ENCODE peak calls at places on chromosomes 3 and 15, in ten cellular contexts. One of them, this sample, is unnamed. For H3K9me3, the result is how much of the 10 kb centered on the place peaks cover.

GRCh38 chr3:32443471-32443870 is 51.8 kb downstream of the CMTM7 start:
- DNase-seq in endothelial cell of umbilical vein: peak
- DNase-seq in A549: no peak
- DNase-seq in HepG2: no peak
- DNase-seq in prostate gland: no peak
- DNase-seq in uterus: no peak
- DNase-seq in gastrocnemius medialis: no peak
- DNase-seq in tibial nerve: no peak
- DNase-seq in spleen: no peak
- DNase-seq in breast epithelium: peak
- DNase-seq in this sample: no peak

GRCh38 chr3:44499149-44499898 is 21.9 kb upstream of the ZNF445 start:
- DNase-seq in endothelial cell of umbilical vein: no peak
- DNase-seq in A549: no peak
- DNase-seq in HepG2: no peak
- DNase-seq in prostate gland: no peak
- DNase-seq in uterus: no peak
- DNase-seq in gastrocnemius medialis: no peak
- DNase-seq in tibial nerve: no peak
- DNase-seq in spleen: no peak
- DNase-seq in breast epithelium: no peak
- DNase-seq in this sample: no peak

GRCh38 chr3:79326642-79327041 is 441.2 kb downstream of the ROBO1 start:
- DNase-seq in endothelial cell of umbilical vein: no peak
- DNase-seq in A549: no peak
- DNase-seq in HepG2: no peak
- DNase-seq in prostate gland: no peak
- DNase-seq in uterus: no peak
- DNase-seq in gastrocnemius medialis: no peak
- DNase-seq in tibial nerve: no peak
- DNase-seq in spleen: no peak
- DNase-seq in breast epithelium: no peak
- DNase-seq in this sample: no peak

GRCh38 chr3:5231067-5231466 is 43.6 kb downstream of the EDEM1 start:
- DNase-seq in endothelial cell of umbilical vein: no peak
- DNase-seq in A549: no peak
- DNase-seq in HepG2: no peak
- DNase-seq in prostate gland: no peak
- DNase-seq in uterus: no peak
- DNase-seq in gastrocnemius medialis: no peak
- DNase-seq in tibial nerve: no peak
- DNase-seq in spleen: no peak
- DNase-seq in breast epithelium: no peak
- DNase-seq in this sample: no peak

GRCh38 chr15:59595434-59595915 is 16.1 kb upstream of the GCNT3 start:
- DNase-seq in endothelial cell of umbilical vein: no peak
- DNase-seq in A549: peak
- DNase-seq in HepG2: peak
- DNase-seq in prostate gland: no peak
- DNase-seq in uterus: no peak
- DNase-seq in gastrocnemius medialis: no peak
- DNase-seq in tibial nerve: no peak
- DNase-seq in spleen: no peak
- DNase-seq in breast epithelium: no peak
- DNase-seq in this sample: no peak

GRCh38 chr15:75904241-75904631 is 558 bp downstream of the FBXO22 start:
- DNase-seq in endothelial cell of umbilical vein: peak
- DNase-seq in A549: peak
- DNase-seq in HepG2: peak
- DNase-seq in prostate gland: peak
- DNase-seq in uterus: peak
- DNase-seq in gastrocnemius medialis: no peak
- DNase-seq in tibial nerve: no peak
- DNase-seq in spleen: peak
- DNase-seq in breast epithelium: peak
- DNase-seq in this sample: peak

GRCh38 chr3:52490938-52491526 is 4.1 kb upstream of the STAB1 start:
- DNase-seq in endothelial cell of umbilical vein: peak
- DNase-seq in A549: no peak
- DNase-seq in HepG2: no peak
- DNase-seq in prostate gland: no peak
- DNase-seq in uterus: peak
- DNase-seq in gastrocnemius medialis: no peak
- DNase-seq in tibial nerve: no peak
- DNase-seq in spleen: peak
- DNase-seq in breast epithelium: no peak
- DNase-seq in this sample: peak

GRCh38 chr3:38155825-38156224 is 9.5 kb upstream of the OXSR1 start:
- DNase-seq in endothelial cell of umbilical vein: no peak
- DNase-seq in A549: no peak
- DNase-seq in HepG2: no peak
- DNase-seq in prostate gland: no peak
- DNase-seq in uterus: no peak
- DNase-seq in gastrocnemius medialis: no peak
- DNase-seq in tibial nerve: no peak
- DNase-seq in spleen: no peak
- DNase-seq in breast epithelium: no peak
- DNase-seq in this sample: no peak

GRCh38 chr3:179681492-179682263 is 28.8 kb downstream of the USP13 start:
- DNase-seq in endothelial cell of umbilical vein: peak
- DNase-seq in A549: no peak
- DNase-seq in HepG2: no peak
- DNase-seq in prostate gland: no peak
- DNase-seq in uterus: no peak
- DNase-seq in gastrocnemius medialis: no peak
- DNase-seq in tibial nerve: no peak
- DNase-seq in spleen: no peak
- DNase-seq in breast epithelium: no peak
- DNase-seq in this sample: no peak

GRCh38 chr3:36969540-36970432 is 23.1 kb downstream of the EPM2AIP1 start:
- DNase-seq in endothelial cell of umbilical vein: peak
- DNase-seq in A549: no peak
- DNase-seq in HepG2: peak
- DNase-seq in prostate gland: peak
- DNase-seq in uterus: no peak
- DNase-seq in gastrocnemius medialis: no peak
- DNase-seq in tibial nerve: no peak
- DNase-seq in spleen: no peak
- DNase-seq in breast epithelium: peak
- DNase-seq in this sample: no peak
- TF ChIP-seq POLR2A in endothelial cell of umbilical vein: no peak
- TF ChIP-seq POLR2A in A549: no peak
- TF ChIP-seq POLR2A in HepG2: no peak
- TF ChIP-seq POLR2A in prostate gland: no peak
- TF ChIP-seq POLR2A in uterus: no peak
- TF ChIP-seq POLR2A in gastrocnemius medialis: no peak
- TF ChIP-seq POLR2A in tibial nerve: no peak
- TF ChIP-seq POLR2A in spleen: no peak
- TF ChIP-seq POLR2A in breast epithelium: no peak
- TF ChIP-seq POLR2A in this sample: no peak

GRCh38 chr15:63040509-63040908 is 2.0 kb upstream of the TPM1 start:
- DNase-seq in endothelial cell of umbilical vein: no peak
- DNase-seq in A549: no peak
- DNase-seq in HepG2: no peak
- DNase-seq in prostate gland: no peak
- DNase-seq in uterus: no peak
- DNase-seq in gastrocnemius medialis: no peak
- DNase-seq in tibial nerve: no peak
- DNase-seq in spleen: no peak
- DNase-seq in breast epithelium: no peak
- DNase-seq in this sample: peak

GRCh38 chr15:63038926-63039673 is 3.4 kb upstream of the TPM1 start:
- DNase-seq in endothelial cell of umbilical vein: no peak
- DNase-seq in A549: no peak
- DNase-seq in HepG2: no peak
- DNase-seq in prostate gland: no peak
- DNase-seq in uterus: no peak
- DNase-seq in gastrocnemius medialis: no peak
- DNase-seq in tibial nerve: no peak
- DNase-seq in spleen: no peak
- DNase-seq in breast epithelium: no peak
- DNase-seq in this sample: no peak

GRCh38 chr15:63037996-63038720 is 4.4 kb upstream of the TPM1 start:
- DNase-seq in endothelial cell of umbilical vein: no peak
- DNase-seq in A549: no peak
- DNase-seq in HepG2: no peak
- DNase-seq in prostate gland: no peak
- DNase-seq in uterus: no peak
- DNase-seq in gastrocnemius medialis: no peak
- DNase-seq in tibial nerve: no peak
- DNase-seq in spleen: no peak
- DNase-seq in breast epithelium: no peak
- DNase-seq in this sample: no peak

GRCh38 chr15:63040954-63041353 is 1.6 kb upstream of the TPM1 start:
- DNase-seq in endothelial cell of umbilical vein: no peak
- DNase-seq in A549: no peak
- DNase-seq in HepG2: no peak
- DNase-seq in prostate gland: no peak
- DNase-seq in uterus: peak
- DNase-seq in gastrocnemius medialis: no peak
- DNase-seq in tibial nerve: no peak
- DNase-seq in spleen: no peak
- DNase-seq in breast epithelium: no peak
- DNase-seq in this sample: peak

DNA sequence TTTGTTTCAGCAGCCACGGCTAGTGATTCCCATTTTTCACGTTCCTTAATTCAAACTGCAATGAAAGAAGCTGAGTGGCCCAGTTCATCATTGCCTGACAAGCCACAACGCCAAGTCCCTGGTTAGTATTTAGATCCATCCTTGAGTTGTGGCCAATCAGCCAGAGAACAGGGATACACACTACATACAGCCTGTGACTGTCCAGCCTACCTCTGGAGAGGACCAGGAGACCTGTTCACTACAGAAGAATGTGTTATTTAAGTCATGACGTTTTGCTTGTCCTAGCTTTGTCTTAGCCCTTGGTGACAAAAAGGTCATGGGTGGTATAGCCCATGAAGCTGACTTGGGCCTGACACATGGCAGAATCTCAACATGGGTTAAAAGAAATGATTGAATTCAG is 2.7 kb upstream of the TPM1 start:
- DNase-seq in endothelial cell of umbilical vein: no peak
- DNase-seq in A549: no peak
- DNase-seq in HepG2: no peak
- DNase-seq in prostate gland: no peak
- DNase-seq in uterus: no peak
- DNase-seq in gastrocnemius medialis: no peak
- DNase-seq in tibial nerve: no peak
- DNase-seq in spleen: no peak
- DNase-seq in breast epithelium: no peak
- DNase-seq in this sample: no peak
- H3K27ac ChIP-seq in endothelial cell of umbilical vein: no peak
- H3K27ac ChIP-seq in A549: no peak
- H3K27ac ChIP-seq in HepG2: no peak
- H3K27ac ChIP-seq in prostate gland: no peak
- H3K27ac ChIP-seq in uterus: no peak
- H3K27ac ChIP-seq in gastrocnemius medialis: no peak
- H3K27ac ChIP-seq in tibial nerve: no peak
- H3K27ac ChIP-seq in spleen: no peak
- H3K27ac ChIP-seq in breast epithelium: no peak
- H3K27ac ChIP-seq in this sample: no peak

DNA sequence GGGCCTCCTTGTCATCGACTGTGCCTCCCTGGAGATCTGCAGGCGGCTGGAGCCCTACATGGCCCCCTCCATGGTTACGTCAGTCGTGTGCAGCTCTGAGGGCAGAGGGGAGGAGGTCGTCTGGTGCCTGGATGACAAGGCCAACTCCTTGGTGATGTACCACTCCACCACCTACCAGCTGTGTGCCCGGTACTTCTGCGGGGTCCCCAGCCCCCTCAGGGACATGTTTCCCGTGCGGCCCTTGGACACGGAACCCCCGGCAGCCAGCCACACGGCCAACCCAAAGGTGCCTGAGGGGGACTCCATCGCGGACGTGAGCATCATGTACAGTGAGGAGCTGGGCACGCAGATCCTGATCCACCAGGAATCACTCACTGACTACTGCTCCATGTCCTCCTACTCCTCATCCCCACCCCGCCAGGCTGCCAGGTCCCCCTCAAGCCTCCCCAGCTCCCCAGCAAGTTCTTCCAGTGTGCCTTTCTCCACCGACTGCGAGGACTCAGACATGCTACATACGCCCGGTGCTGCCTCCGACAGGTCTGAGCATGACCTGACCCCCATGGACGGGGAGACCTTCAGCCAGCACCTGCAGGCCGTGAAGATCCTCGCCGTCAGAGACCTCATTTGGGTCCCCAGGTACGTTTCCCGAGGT is 146.5 kb downstream of the LRRK1 start:
- DNase-seq in endothelial cell of umbilical vein: no peak
- DNase-seq in A549: no peak
- DNase-seq in HepG2: no peak
- DNase-seq in prostate gland: no peak
- DNase-seq in uterus: no peak
- DNase-seq in gastrocnemius medialis: no peak
- DNase-seq in tibial nerve: no peak
- DNase-seq in spleen: peak
- DNase-seq in breast epithelium: no peak
- DNase-seq in this sample: no peak
- H3K9me3 ChIP-seq in endothelial cell of umbilical vein: under half
- H3K9me3 ChIP-seq in A549: under half
- H3K9me3 ChIP-seq in HepG2: under half
- H3K9me3 ChIP-seq in prostate gland: under half
- H3K9me3 ChIP-seq in uterus: under half
- H3K9me3 ChIP-seq in gastrocnemius medialis: under half
- H3K9me3 ChIP-seq in tibial nerve: under half
- H3K9me3 ChIP-seq in spleen: under half
- H3K9me3 ChIP-seq in breast epithelium: under half
- H3K9me3 ChIP-seq in this sample: under half

GRCh38 chr15:79308874-79309273 is 2.0 kb upstream of the TMED3 start:
- DNase-seq in endothelial cell of umbilical vein: no peak
- DNase-seq in A549: no peak
- DNase-seq in HepG2: no peak
- DNase-seq in prostate gland: no peak
- DNase-seq in uterus: no peak
- DNase-seq in gastrocnemius medialis: no peak
- DNase-seq in tibial nerve: no peak
- DNase-seq in spleen: no peak
- DNase-seq in breast epithelium: no peak
- DNase-seq in this sample: no peak

GRCh38 chr15:79310612-79310984 is 314 bp upstream of the TMED3 start:
- DNase-seq in endothelial cell of umbilical vein: no peak
- DNase-seq in A549: no peak
- DNase-seq in HepG2: peak
- DNase-seq in prostate gland: no peak
- DNase-seq in uterus: no peak
- DNase-seq in gastrocnemius medialis: no peak
- DNase-seq in tibial nerve: no peak
- DNase-seq in spleen: no peak
- DNase-seq in breast epithelium: no peak
- DNase-seq in this sample: peak

GRCh38 chr15:79311901-79312553 is 1.1 kb downstream of the TMED3 start:
- DNase-seq in endothelial cell of umbilical vein: no peak
- DNase-seq in A549: no peak
- DNase-seq in HepG2: no peak
- DNase-seq in prostate gland: no peak
- DNase-seq in uterus: no peak
- DNase-seq in gastrocnemius medialis: no peak
- DNase-seq in tibial nerve: no peak
- DNase-seq in spleen: no peak
- DNase-seq in breast epithelium: no peak
- DNase-seq in this sample: peak

GRCh38 chr15:79314186-79314585 is 3.3 kb downstream of the TMED3 start:
- DNase-seq in endothelial cell of umbilical vein: no peak
- DNase-seq in A549: no peak
- DNase-seq in HepG2: no peak
- DNase-seq in prostate gland: no peak
- DNase-seq in uterus: no peak
- DNase-seq in gastrocnemius medialis: no peak
- DNase-seq in tibial nerve: no peak
- DNase-seq in spleen: no peak
- DNase-seq in breast epithelium: no peak
- DNase-seq in this sample: no peak

GRCh38 chr15:79310985-79311900 is at the start of gene TMED3:
- DNase-seq in endothelial cell of umbilical vein: peak
- DNase-seq in A549: peak
- DNase-seq in HepG2: peak
- DNase-seq in prostate gland: peak
- DNase-seq in uterus: peak
- DNase-seq in gastrocnemius medialis: no peak
- DNase-seq in tibial nerve: no peak
- DNase-seq in spleen: peak
- DNase-seq in breast epithelium: peak
- DNase-seq in this sample: peak
- TF ChIP-seq POLR2A in endothelial cell of umbilical vein: peak
- TF ChIP-seq POLR2A in A549: peak
- TF ChIP-seq POLR2A in HepG2: peak
- TF ChIP-seq POLR2A in prostate gland: peak
- TF ChIP-seq POLR2A in uterus: no peak
- TF ChIP-seq POLR2A in gastrocnemius medialis: no peak
- TF ChIP-seq POLR2A in tibial nerve: no peak
- TF ChIP-seq POLR2A in spleen: no peak
- TF ChIP-seq POLR2A in breast epithelium: no peak
- TF ChIP-seq POLR2A in this sample: peak